ENCODE peak calls at places on chromosome 22, in six cellular contexts. H, P, X, L, K and C are unnamed samples.

GRCh38 chr22:49718396-49718795 is 109.3 kb downstream of the BRD1 start:
- DNase-seq in H (no peak), P (no peak), K (no peak), L (no peak), X (no peak), C (no peak)

GRCh38 chr22:30483169-30483568 is 11.4 kb upstream of the SEC14L3 start:
- DNase-seq in K (no peak), X (no peak), P (no peak), H (no peak), L (peak; percentile 12), C (no peak)

GRCh38 chr22:28952857-28953256 is 69.5 kb downstream of the ZNRF3 start:
- DNase-seq in P (no peak), K (no peak), X (no peak), H (no peak), L (peak; percentile 33), C (no peak)

GRCh38 chr22:32476804-32477203 is 2.2 kb downstream of the FBXO7 start:
- DNase-seq in K (no peak), H (no peak), P (no peak), L (no peak), X (no peak), C (no peak)

GRCh38 chr22:23037429-23038333 is 32.6 kb upstream of the GNAZ start:
- DNase-seq in H (no peak), X (no peak), L (no peak), P (no peak), K (no peak), C (no peak)

GRCh38 chr22:45865561-45866397 is 111.2 kb downstream of the WNT7B start:
- DNase-seq in P (no peak), K (no peak), L (no peak), H (no peak), X (no peak), C (peak; percentile 27)

GRCh38 chr22:45638834-45639746 is 32.5 kb upstream of the ATXN10 start:
- DNase-seq in X (no peak), L (peak; percentile 87), K (no peak), H (no peak), P (no peak), C (no peak)

GRCh38 chr22:40401532-40401931 is 31.1 kb downstream of the SGSM3 start:
- DNase-seq in L (no peak), K (peak; percentile 14), P (peak; percentile 62), H (no peak), X (no peak), C (no peak)

GRCh38 chr22:33404723-33405122 is 346.5 kb upstream of the SYN3 start:
- DNase-seq in L (peak; percentile 70), K (no peak), P (no peak), H (no peak), X (no peak), C (no peak)

GRCh38 chr22:30821381-30821780 is 126.7 kb downstream of the OSBP2 start:
- DNase-seq in H (no peak), X (no peak), P (no peak), L (no peak), K (no peak), C (no peak)

GRCh38 chr22:37448521-37449150 is 21.4 kb upstream of the ELFN2 start:
- DNase-seq in X (no peak), K (no peak), L (no peak), P (no peak), H (no peak), C (no peak)

GRCh38 chr22:49437356-49437755 is 390.3 kb downstream of the BRD1 start:
- DNase-seq in L (no peak), X (no peak), H (no peak), P (no peak), K (no peak), C (no peak)